ENCODE peak calls at places on chromosomes 7 and 10, in eight cellular contexts. K is AG04449, Z is right atrium auricular region, T is A549, D is astrocyte of the spinal cord, U is ovary, V is astrocyte of the cerebellum, X is K562. B is an unnamed sample.

GRCh38 chr7:17523813-17524741 is 225.6 kb downstream of the AHR start:
- DNase-seq in U (no peak), D (peak; percentile 87), Z (no peak), X (no peak), V (peak; percentile 63), T (no peak), K (no peak), B (no peak)

GRCh38 chr7:93307131-93307660 is 75.0 kb downstream of the VPS50 start:
- DNase-seq in K (no peak), U (no peak), X (no peak), V (peak; percentile 4), T (no peak), Z (no peak), D (peak; percentile 56), B (no peak)

GRCh38 chr10:47311193-47311899 is 10.9 kb upstream of the GDF2 start:
- DNase-seq in X (peak; percentile 67), T (no peak), U (no peak), D (no peak), K (no peak), Z (no peak), V (no peak), B (no peak)

GRCh38 chr7:75650062-75650461 is 88.7 kb downstream of the HIP1 start:
- DNase-seq in X (peak; percentile 61), Z (no peak), D (no peak), U (no peak), V (no peak), K (no peak), T (no peak), B (no peak)

GRCh38 chr10:7170626-7171322 is 240.1 kb downstream of the SFMBT2 start:
- DNase-seq in T (no peak), V (no peak), U (no peak), K (no peak), Z (no peak), D (peak; percentile 5), X (no peak), B (no peak)

GRCh38 chr10:82668266-82668665 is 793.3 kb downstream of the NRG3 start:
- DNase-seq in X (no peak), D (peak; percentile 40), V (no peak), Z (no peak), K (no peak), T (no peak), U (no peak), B (no peak)

GRCh38 chr7:47037607-47038006 is 544.3 kb downstream of the TNS3 start:
- DNase-seq in Z (no peak), D (no peak), K (no peak), U (no peak), X (no peak), V (no peak), T (no peak), B (no peak)

GRCh38 chr7:88217675-88218427 is 2.0 kb downstream of the SRI start:
- DNase-seq in Z (no peak), D (peak; percentile 13), K (no peak), V (no peak), U (no peak), T (no peak), X (peak; percentile 23), B (no peak)

GRCh38 chr7:29825750-29826529 is 19.6 kb downstream of the WIPF3 start:
- DNase-seq in D (no peak), T (no peak), X (no peak), K (no peak), Z (no peak), U (no peak), V (no peak), B (no peak)

GRCh38 chr7:106864298-106865081 is 592 bp upstream of the PIK3CG start:
- DNase-seq in D (no peak), U (no peak), V (no peak), X (peak; percentile 53), Z (no peak), K (no peak), T (no peak), B (no peak)

DNA sequence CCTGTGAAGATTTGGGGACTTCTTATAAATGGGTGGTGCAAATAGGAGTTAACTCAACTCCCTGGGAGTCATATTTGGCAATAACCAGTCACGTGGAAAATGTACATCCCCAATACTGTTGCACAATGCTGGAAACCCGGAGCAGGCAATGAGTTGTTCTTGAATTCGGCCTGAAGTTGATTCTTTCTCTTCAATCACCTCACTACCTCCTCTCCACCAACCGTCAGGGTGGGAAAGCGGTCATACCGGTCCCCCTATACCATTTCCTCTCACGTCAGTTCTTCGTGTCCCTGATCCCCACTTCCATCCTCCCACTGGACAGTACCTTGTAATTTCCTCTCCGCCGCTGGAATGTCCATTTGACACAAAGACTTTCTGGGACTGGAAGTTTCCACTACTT is 2.8 kb downstream of the GIMAP5 start:
- DNase-seq in Z (no peak), U (no peak), D (no peak), V (no peak), K (no peak), X (no peak), T (no peak), B (no peak)
- H3K4me3 ChIP-seq in Z (peak overlapping the region; percentile 16), U (no peak overlapping the region), D (no peak overlapping the region), V (no peak overlapping the region), K (no peak overlapping the region), X (no peak overlapping the region), T (no peak overlapping the region), B (peak overlapping the region; percentile 71)

GRCh38 chr10:78706986-78707500 is 361.7 kb upstream of the ZMIZ1 start:
- DNase-seq in T (no peak), Z (no peak), U (no peak), D (peak; percentile 47), K (no peak), X (no peak), V (peak; percentile 79), B (no peak)

GRCh38 chr10:78700816-78701520 is 367.8 kb upstream of the ZMIZ1 start:
- DNase-seq in K (no peak), U (no peak), T (no peak), D (no peak), V (no peak), X (no peak), Z (peak; percentile 40), B (peak; percentile 62)

GRCh38 chr10:78703581-78703980 is 365.2 kb upstream of the ZMIZ1 start:
- DNase-seq in K (no peak), Z (no peak), D (no peak), X (no peak), V (no peak), U (no peak), T (no peak), B (no peak)

GRCh38 chr10:78707745-78708144 is 361.0 kb upstream of the ZMIZ1 start:
- DNase-seq in X (no peak), V (no peak), Z (no peak), U (no peak), T (no peak), K (no peak), D (no peak), B (no peak)

GRCh38 chr10:78706256-78706655 is 362.5 kb upstream of the ZMIZ1 start:
- DNase-seq in K (no peak), Z (no peak), U (no peak), V (no peak), T (no peak), X (no peak), D (peak; percentile 30), B (no peak)
- H3K4me3 ChIP-seq in K (no peak overlapping the region), Z (no peak overlapping the region), U (no peak overlapping the region), V (no peak overlapping the region), T (no peak overlapping the region), X (no peak overlapping the region), D (no peak overlapping the region), B (no peak overlapping the region)

GRCh38 chr7:55017841-55018240 is 976 bp upstream of the EGFR start:
- DNase-seq in D (no peak), X (no peak), K (no peak), V (no peak), Z (no peak), U (no peak), T (no peak), B (no peak)

GRCh38 chr7:55020481-55020871 is 1.7 kb downstream of the EGFR start:
- DNase-seq in V (no peak), T (peak; percentile 42), K (no peak), U (peak; percentile 40), D (peak; percentile 50), X (no peak), Z (no peak), B (no peak)

GRCh38 chr7:55019691-55020480 is 1.1 kb downstream of the EGFR start:
- DNase-seq in K (no peak), Z (no peak), U (peak; percentile 41), D (no peak), V (no peak), X (no peak), T (peak; percentile 62), B (peak; percentile 77)

GRCh38 chr7:55018361-55019328 is at the start of gene EGFR:
- DNase-seq in D (peak; percentile 83), K (no peak), X (no peak), U (peak; percentile 83), Z (peak; percentile 80), V (peak; percentile 44), T (peak; percentile 78), B (peak; percentile 91)

GRCh38 chr7:55019329-55019690 is 493 bp downstream of the EGFR start:
- DNase-seq in X (no peak), T (peak; percentile 43), Z (peak; percentile 83), D (peak; percentile 38), U (peak; percentile 75), V (no peak), K (no peak), B (peak; percentile 85)
- H3K4me3 ChIP-seq in X (no peak overlapping the region), T (peak overlapping the region; percentile 95), Z (peak overlapping the region; percentile 90), D (peak overlapping the region; percentile 77), U (peak overlapping the region; percentile 78), V (peak overlapping the region; percentile 83), K (peak overlapping the region; percentile 75), B (peak overlapping the region; percentile 90)

GRCh38 chr7:36155811-36156361 is 2.8 kb downstream of the EEPD1 start:
- DNase-seq in T (no peak), K (no peak), D (peak; percentile 56), Z (no peak), U (peak; percentile 38), X (no peak), V (peak; percentile 38), B (no peak)
- H3K4me3 ChIP-seq in T (peak overlapping the region; percentile 12), K (peak overlapping the region; percentile 70), D (no peak overlapping the region), Z (no peak overlapping the region), U (peak overlapping the region; percentile 13), X (no peak overlapping the region), V (no peak overlapping the region), B (peak overlapping the region; percentile 81)

GRCh38 chr7:83821866-83822265 is 172.9 kb upstream of the SEMA3E start:
- DNase-seq in D (no peak), Z (no peak), U (no peak), V (no peak), K (no peak), X (no peak), T (no peak), B (no peak)

GRCh38 chr7:83832009-83832408 is 183.1 kb upstream of the SEMA3E start:
- DNase-seq in V (no peak), Z (no peak), T (no peak), U (no peak), D (no peak), X (no peak), K (no peak), B (no peak)

GRCh38 chr7:83824214-83824613 is 175.3 kb upstream of the SEMA3E start:
- DNase-seq in K (no peak), D (peak; percentile 57), X (no peak), Z (no peak), T (no peak), V (no peak), U (no peak), B (no peak)

DNA sequence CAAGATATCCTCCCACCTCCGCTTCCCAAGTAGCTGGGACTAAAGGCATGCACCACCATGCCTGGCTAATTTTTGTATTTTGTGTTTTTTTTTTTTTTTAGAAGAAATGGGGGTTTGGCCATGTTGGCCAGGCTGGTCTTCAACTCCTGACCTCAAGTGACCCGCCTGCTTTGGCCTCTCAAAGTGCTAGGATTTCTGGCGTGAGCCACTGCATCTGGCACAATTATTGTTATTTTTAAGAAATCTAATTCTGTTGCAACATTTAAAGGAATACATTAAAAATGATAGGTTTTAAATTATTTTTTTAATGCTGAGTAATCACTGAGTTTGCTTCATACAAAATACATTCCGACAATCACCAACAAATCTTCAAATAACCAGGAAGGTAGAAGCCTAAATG is 178.1 kb upstream of the SEMA3E start:
- DNase-seq in T (no peak), Z (no peak), X (no peak), U (no peak), V (no peak), K (no peak), D (no peak), B (no peak)
- H3K4me3 ChIP-seq in T (no peak overlapping the region), Z (no peak overlapping the region), X (no peak overlapping the region), U (no peak overlapping the region), V (no peak overlapping the region), K (no peak overlapping the region), D (no peak overlapping the region), B (no peak overlapping the region)